ENCODE peak calls at places on chromosomes 13 and 19, in four cellular contexts. One of them, this sample, is unnamed.

GRCh38 chr19:6216996-6217751 is 62.6 kb downstream of the MLLT1 start:
- DNase-seq in uterus: peak
- DNase-seq in thoracic aorta: no peak
- DNase-seq in CD8-positive, alpha-beta T cell: no peak
- DNase-seq in this sample: no peak

GRCh38 chr19:32363175-32363574 is 17.8 kb downstream of the ZNF507 start:
- DNase-seq in uterus: no peak
- DNase-seq in thoracic aorta: no peak
- DNase-seq in CD8-positive, alpha-beta T cell: no peak
- DNase-seq in this sample: no peak

GRCh38 chr13:112962396-112962795 is 6.6 kb upstream of the MCF2L start:
- DNase-seq in uterus: no peak
- DNase-seq in thoracic aorta: no peak
- DNase-seq in CD8-positive, alpha-beta T cell: no peak
- DNase-seq in this sample: no peak

GRCh38 chr13:31207630-31208549 is 8.1 kb downstream of the B3GLCT start:
- DNase-seq in uterus: peak
- DNase-seq in thoracic aorta: no peak
- DNase-seq in CD8-positive, alpha-beta T cell: no peak
- DNase-seq in this sample: no peak

GRCh38 chr19:12521996-12522395 is 29.3 kb downstream of the ZNF564 start:
- DNase-seq in uterus: no peak
- DNase-seq in thoracic aorta: no peak
- DNase-seq in CD8-positive, alpha-beta T cell: no peak
- DNase-seq in this sample: no peak

GRCh38 chr13:77544365-77544764 is 8.9 kb downstream of the SCEL start:
- DNase-seq in uterus: peak
- DNase-seq in thoracic aorta: no peak
- DNase-seq in CD8-positive, alpha-beta T cell: no peak
- DNase-seq in this sample: no peak

GRCh38 chr13:47661076-47661475 is 340.0 kb downstream of the SUCLA2 start:
- DNase-seq in uterus: no peak
- DNase-seq in thoracic aorta: no peak
- DNase-seq in CD8-positive, alpha-beta T cell: no peak
- DNase-seq in this sample: no peak

GRCh38 chr13:113862766-113863510 is 938 bp downstream of the GAS6 start:
- DNase-seq in uterus: no peak
- DNase-seq in thoracic aorta: no peak
- DNase-seq in CD8-positive, alpha-beta T cell: no peak
- DNase-seq in this sample: peak

GRCh38 chr19:13797870-13798269 is 2.6 kb downstream of the ZSWIM4 start:
- DNase-seq in uterus: peak
- DNase-seq in thoracic aorta: peak
- DNase-seq in CD8-positive, alpha-beta T cell: no peak
- DNase-seq in this sample: no peak

GRCh38 chr13:98484289-98485219 is 92.4 kb downstream of the STK24 start:
- DNase-seq in uterus: peak
- DNase-seq in thoracic aorta: peak
- DNase-seq in CD8-positive, alpha-beta T cell: peak
- DNase-seq in this sample: peak

GRCh38 chr19:2603320-2603719 is 99.2 kb downstream of the GNG7 start:
- DNase-seq in uterus: no peak
- DNase-seq in thoracic aorta: no peak
- DNase-seq in CD8-positive, alpha-beta T cell: no peak
- DNase-seq in this sample: no peak

DNA sequence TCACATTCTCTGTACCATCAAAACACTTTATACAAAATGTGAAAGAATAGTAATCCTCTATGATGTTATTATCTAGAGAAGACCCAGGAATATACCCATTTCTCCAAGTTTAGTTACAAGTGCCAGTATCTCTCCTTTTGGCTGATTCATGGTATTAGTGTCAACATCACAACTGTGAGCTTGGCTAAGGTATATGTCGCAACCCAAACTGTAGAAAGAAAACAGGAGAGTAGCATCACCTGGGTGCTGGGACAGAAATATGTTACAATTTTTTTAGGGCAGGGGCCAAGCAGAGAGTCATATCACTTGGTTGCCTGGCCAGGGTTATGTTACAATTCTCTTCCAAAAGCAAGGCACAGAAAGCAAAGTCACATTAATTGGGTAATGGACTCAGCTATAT is 127.2 kb upstream of the ZNF91 start:
- DNase-seq in uterus: no peak
- DNase-seq in thoracic aorta: no peak
- DNase-seq in CD8-positive, alpha-beta T cell: no peak
- DNase-seq in this sample: no peak
- TF ChIP-seq CTCF in uterus: no peak
- TF ChIP-seq CTCF in thoracic aorta: no peak
- TF ChIP-seq CTCF in CD8-positive, alpha-beta T cell: no peak
- TF ChIP-seq CTCF in this sample: no peak

DNA sequence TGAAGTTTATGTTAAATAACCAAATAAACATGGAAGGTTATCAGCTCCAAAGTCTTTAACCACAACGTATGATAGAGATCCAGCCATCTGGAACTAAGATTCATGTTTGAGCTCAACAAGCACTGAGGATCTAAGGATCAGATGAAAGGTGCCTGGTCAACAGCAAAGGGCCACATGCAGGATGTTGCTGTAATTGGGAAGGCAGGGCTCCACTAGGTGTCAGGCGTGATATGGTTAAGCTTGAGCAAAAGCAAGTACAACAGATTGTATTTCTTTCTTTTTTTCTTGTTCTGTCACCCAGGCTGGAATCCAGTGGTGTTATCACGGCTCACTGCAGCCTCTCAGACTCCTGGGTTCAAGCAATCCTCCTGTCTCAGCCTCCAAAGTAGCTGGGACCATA is 12.0 kb downstream of the EBPL start:
- DNase-seq in uterus: no peak
- DNase-seq in thoracic aorta: no peak
- DNase-seq in CD8-positive, alpha-beta T cell: no peak
- DNase-seq in this sample: peak
- TF ChIP-seq CTCF in uterus: no peak
- TF ChIP-seq CTCF in thoracic aorta: no peak
- TF ChIP-seq CTCF in CD8-positive, alpha-beta T cell: no peak
- TF ChIP-seq CTCF in this sample: peak

GRCh38 chr13:49418206-49418605 is 25.7 kb downstream of the CAB39L start:
- DNase-seq in uterus: no peak
- DNase-seq in thoracic aorta: no peak
- DNase-seq in CD8-positive, alpha-beta T cell: no peak
- DNase-seq in this sample: no peak

GRCh38 chr13:49419292-49419691 is 24.6 kb downstream of the CAB39L start:
- DNase-seq in uterus: no peak
- DNase-seq in thoracic aorta: no peak
- DNase-seq in CD8-positive, alpha-beta T cell: no peak
- DNase-seq in this sample: no peak

DNA sequence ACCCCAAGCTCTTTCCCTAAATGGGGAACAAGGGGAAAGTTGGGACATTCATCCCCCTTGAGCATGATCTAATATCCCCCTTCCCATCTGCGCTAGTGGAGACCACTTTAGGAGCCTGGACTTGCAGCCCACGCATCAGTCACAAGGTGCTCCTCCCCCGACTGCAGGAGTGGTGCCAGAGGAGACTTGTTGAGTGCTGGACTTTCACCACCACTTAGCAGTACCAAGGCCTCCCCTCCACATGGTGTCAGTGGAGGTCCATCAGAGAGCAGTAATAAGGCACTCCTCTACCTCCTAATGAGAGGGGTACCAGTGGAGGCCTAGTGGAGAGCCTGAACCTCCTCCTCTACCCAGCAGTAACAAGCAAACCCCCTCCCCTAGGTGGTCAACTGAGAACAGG is 22.5 kb downstream of the CAB39L start:
- DNase-seq in uterus: no peak
- DNase-seq in thoracic aorta: no peak
- DNase-seq in CD8-positive, alpha-beta T cell: peak
- DNase-seq in this sample: peak
- TF ChIP-seq CTCF in uterus: no peak
- TF ChIP-seq CTCF in thoracic aorta: no peak
- TF ChIP-seq CTCF in CD8-positive, alpha-beta T cell: no peak
- TF ChIP-seq CTCF in this sample: peak

GRCh38 chr19:38046254-38047047 is 139.4 kb downstream of the SIPA1L3 start:
- DNase-seq in uterus: no peak
- DNase-seq in thoracic aorta: no peak
- DNase-seq in CD8-positive, alpha-beta T cell: no peak
- DNase-seq in this sample: peak

GRCh38 chr19:38042132-38042531 is 135.1 kb downstream of the SIPA1L3 start:
- DNase-seq in uterus: no peak
- DNase-seq in thoracic aorta: no peak
- DNase-seq in CD8-positive, alpha-beta T cell: no peak
- DNase-seq in this sample: no peak

GRCh38 chr19:38043649-38044144 is 136.7 kb downstream of the SIPA1L3 start:
- DNase-seq in uterus: no peak
- DNase-seq in thoracic aorta: no peak
- DNase-seq in CD8-positive, alpha-beta T cell: no peak
- DNase-seq in this sample: no peak

GRCh38 chr19:38045554-38046253 is 138.7 kb downstream of the SIPA1L3 start:
- DNase-seq in uterus: no peak
- DNase-seq in thoracic aorta: no peak
- DNase-seq in CD8-positive, alpha-beta T cell: no peak
- DNase-seq in this sample: peak

DNA sequence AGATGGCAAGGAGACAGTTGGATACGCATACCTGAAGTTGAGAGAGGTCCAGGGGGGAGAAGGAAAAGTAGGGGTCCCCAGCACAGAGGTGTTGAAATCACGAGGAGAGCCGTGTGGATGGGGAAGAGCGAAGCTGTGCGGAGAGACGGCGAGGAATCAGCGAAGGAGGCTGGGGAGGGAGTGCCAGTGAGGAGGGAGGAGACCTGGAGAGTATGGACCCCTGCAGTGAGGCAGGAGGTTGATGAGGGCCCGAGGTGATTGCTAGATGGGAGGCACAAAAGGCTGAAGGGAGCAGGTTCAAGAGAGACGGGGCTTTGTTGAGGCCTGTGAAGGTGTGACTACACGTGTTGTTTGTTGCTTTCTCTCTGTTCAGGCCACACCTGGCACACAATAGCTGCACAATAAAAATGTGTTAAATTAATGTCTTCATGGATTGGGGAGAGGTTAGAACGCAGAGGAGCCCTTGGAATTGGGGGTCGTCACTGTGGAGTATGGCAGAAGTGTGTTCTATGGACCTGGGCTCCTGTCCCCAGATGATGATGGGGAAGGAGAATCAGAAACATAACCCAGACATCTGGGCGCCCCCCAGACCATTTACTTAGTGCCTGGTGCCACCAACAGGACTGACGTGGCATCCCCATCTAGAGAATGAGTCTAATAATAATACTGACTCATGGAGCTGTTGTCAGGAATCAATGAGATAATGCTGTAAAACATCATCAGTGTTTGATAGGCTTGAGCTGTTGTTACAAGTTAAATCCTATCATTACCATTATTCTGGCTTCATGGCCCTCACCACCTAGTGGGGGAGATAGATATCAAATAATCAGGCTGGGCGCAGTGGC is 137.5 kb downstream of the SIPA1L3 start:
- DNase-seq in uterus: no peak
- DNase-seq in thoracic aorta: no peak
- DNase-seq in CD8-positive, alpha-beta T cell: no peak
- DNase-seq in this sample: peak
- TF ChIP-seq CTCF in uterus: no peak
- TF ChIP-seq CTCF in thoracic aorta: no peak
- TF ChIP-seq CTCF in CD8-positive, alpha-beta T cell: no peak
- TF ChIP-seq CTCF in this sample: no peak

GRCh38 chr19:3881272-3882040 is 971 bp downstream of the ATCAY start:
- DNase-seq in uterus: no peak
- DNase-seq in thoracic aorta: no peak
- DNase-seq in CD8-positive, alpha-beta T cell: no peak
- DNase-seq in this sample: no peak

GRCh38 chr19:3882041-3882384 is 1.5 kb downstream of the ATCAY start:
- DNase-seq in uterus: no peak
- DNase-seq in thoracic aorta: no peak
- DNase-seq in CD8-positive, alpha-beta T cell: no peak
- DNase-seq in this sample: no peak

GRCh38 chr19:3880471-3881271 is at the start of gene ATCAY:
- DNase-seq in uterus: no peak
- DNase-seq in thoracic aorta: no peak
- DNase-seq in CD8-positive, alpha-beta T cell: no peak
- DNase-seq in this sample: no peak

DNA sequence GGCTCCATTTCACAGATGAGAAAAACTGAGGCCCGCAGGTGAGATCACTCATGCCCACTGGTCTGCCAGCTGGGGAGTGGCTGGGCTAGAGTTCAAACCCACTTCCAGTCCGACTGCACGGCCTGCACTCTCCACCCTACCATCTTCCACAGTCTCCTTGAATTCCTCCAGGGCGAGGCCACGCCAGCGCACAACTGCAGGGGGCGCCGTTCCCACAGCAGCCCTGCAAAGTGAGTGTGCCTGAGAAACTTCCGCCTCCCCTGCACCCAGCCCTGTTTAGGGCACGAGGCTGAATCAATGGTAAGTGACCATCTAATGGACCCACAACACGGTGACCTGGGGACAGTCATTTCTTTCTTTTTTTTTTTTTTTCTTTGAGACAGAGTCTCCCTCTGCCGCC is 829 bp upstream of the ATCAY start:
- DNase-seq in uterus: no peak
- DNase-seq in thoracic aorta: no peak
- DNase-seq in CD8-positive, alpha-beta T cell: no peak
- DNase-seq in this sample: no peak
- TF ChIP-seq CTCF in uterus: no peak
- TF ChIP-seq CTCF in thoracic aorta: no peak
- TF ChIP-seq CTCF in CD8-positive, alpha-beta T cell: no peak
- TF ChIP-seq CTCF in this sample: no peak

GRCh38 chr19:39080431-39080830 is 3.7 kb upstream of the ACP7 start:
- DNase-seq in uterus: no peak
- DNase-seq in thoracic aorta: no peak
- DNase-seq in CD8-positive, alpha-beta T cell: no peak
- DNase-seq in this sample: no peak
- TF ChIP-seq CTCF in uterus: no peak
- TF ChIP-seq CTCF in thoracic aorta: no peak
- TF ChIP-seq CTCF in CD8-positive, alpha-beta T cell: no peak
- TF ChIP-seq CTCF in this sample: no peak

GRCh38 chr13:109669956-109670355 is 116.4 kb downstream of the IRS2 start:
- DNase-seq in uterus: no peak
- DNase-seq in thoracic aorta: no peak
- DNase-seq in CD8-positive, alpha-beta T cell: no peak
- DNase-seq in this sample: no peak
- TF ChIP-seq CTCF in uterus: no peak
- TF ChIP-seq CTCF in thoracic aorta: no peak
- TF ChIP-seq CTCF in CD8-positive, alpha-beta T cell: no peak
- TF ChIP-seq CTCF in this sample: no peak